ENCODE peak calls at places on chromosomes 6 and 20, in nine cellular contexts. V is iris pigment epithelial cell; P is GM12892; F is GM23338; M is OCI-M1; W is lower lobe of right lung; G is tibial nerve; N is activated CD4-positive, alpha-beta T cell treated with anti-CD3 and anti-CD28 coated beads, Interleukin-2, amount 50 U/mL, for 1 hour; O is LHCN-M2. D is an unnamed sample.

GRCh38 chr6:125940691-125941090 is 15.9 kb upstream of the HINT3 start:
- DNase-seq in V (no peak), P (no peak), N (no peak), M (peak), F (no peak), W (no peak), G (no peak), O (no peak), D (no peak)

GRCh38 chr6:33018904-33019303 is 9.5 kb upstream of the HLA-DOA start:
- DNase-seq in G (peak), F (peak), M (peak), W (peak), O (peak), P (no peak), N (peak), V (peak), D (no peak)

GRCh38 chr6:7691675-7692452 is 34.0 kb upstream of the BMP6 start:
- DNase-seq in M (no peak), W (no peak), P (no peak), G (no peak), N (no peak), F (peak), O (peak), V (peak), D (peak)

GRCh38 chr6:45743028-45743615 is 272.5 kb downstream of the CLIC5 start:
- DNase-seq in F (no peak), V (peak), O (no peak), M (peak), P (no peak), W (no peak), N (no peak), G (no peak), D (no peak)

GRCh38 chr6:24945046-24945445 is 9.3 kb upstream of the RIPOR2 start:
- DNase-seq in O (no peak), V (no peak), M (no peak), G (no peak), F (no peak), P (no peak), W (no peak), N (no peak), D (no peak)

GRCh38 chr20:539848-540247 is 3.7 kb downstream of the CSNK2A1 start:
- DNase-seq in W (no peak), P (no peak), G (peak), V (peak), N (no peak), O (peak), F (peak), M (peak), D (no peak)

GRCh38 chr6:105608711-105609374 is 206.0 kb upstream of the PREP start:
- DNase-seq in W (peak), M (no peak), F (no peak), P (no peak), G (no peak), O (peak), N (no peak), V (peak), D (no peak)

GRCh38 chr20:54468082-54468481 is 7.3 kb upstream of the DOK5 start:
- DNase-seq in V (no peak), W (no peak), P (no peak), N (no peak), F (no peak), G (no peak), M (no peak), O (no peak), D (no peak)

GRCh38 chr6:118324081-118324480 is 224.0 kb upstream of the PLN start:
- DNase-seq in W (no peak), M (no peak), P (no peak), F (peak), O (no peak), G (no peak), N (no peak), V (no peak), D (no peak)

GRCh38 chr6:55794136-55794812 is 81.1 kb downstream of the BMP5 start:
- DNase-seq in V (peak), P (no peak), G (no peak), W (no peak), M (no peak), O (peak), N (no peak), F (no peak), D (no peak)

GRCh38 chr20:20235681-20236080 is 132.2 kb upstream of the INSM1 start:
- DNase-seq in M (no peak), G (no peak), O (no peak), W (no peak), V (no peak), P (no peak), F (no peak), N (no peak), D (no peak)

GRCh38 chr6:32637219-32637880 is at the start of gene HLA-DQA1:
- DNase-seq in N (no peak), O (no peak), M (peak), W (no peak), V (peak), F (no peak), G (peak), P (peak), D (no peak)

GRCh38 chr6:124372076-124372475 is 568.4 kb downstream of the NKAIN2 start:
- DNase-seq in M (peak), O (no peak), F (no peak), P (no peak), G (no peak), V (peak), W (no peak), N (no peak), D (no peak)

GRCh38 chr6:115896538-115897129 is 164.1 kb downstream of the FRK start:
- DNase-seq in P (no peak), V (peak), F (peak), O (peak), W (no peak), G (peak), M (peak), N (no peak), D (no peak)